ENCODE peak calls at places on chromosomes 4 and X, in four cellular contexts. One of them, this sample, is unnamed.

GRCh38 chrX:149151805-149152757 is 353.0 kb downstream of the IDS start:
- DNase-seq in H1: no peak
- DNase-seq in HepG2: no peak
- DNase-seq in transverse colon: no peak
- DNase-seq in this sample: no peak

GRCh38 chr4:101458473-101458872 is 111.1 kb upstream of the PPP3CA start:
- DNase-seq in H1: no peak
- DNase-seq in HepG2: no peak
- DNase-seq in transverse colon: no peak
- DNase-seq in this sample: no peak

GRCh38 chrX:56564921-56565861 is 1.8 kb downstream of the UBQLN2 start:
- DNase-seq in H1: no peak
- DNase-seq in HepG2: peak; percentile 0
- DNase-seq in transverse colon: no peak
- DNase-seq in this sample: no peak

GRCh38 chr4:3827616-3828492 is 61.7 kb downstream of the ADRA2C start:
- DNase-seq in H1: no peak
- DNase-seq in HepG2: peak; percentile 85
- DNase-seq in transverse colon: peak; percentile 78
- DNase-seq in this sample: peak; percentile 84

GRCh38 chr4:188218392-188218791 is 79.2 kb downstream of the TRIML1 start:
- DNase-seq in H1: peak; percentile 60
- DNase-seq in HepG2: no peak
- DNase-seq in transverse colon: no peak
- DNase-seq in this sample: no peak

GRCh38 chr4:19309365-19309764 is 942.3 kb upstream of the SLIT2 start:
- DNase-seq in H1: no peak
- DNase-seq in HepG2: no peak
- DNase-seq in transverse colon: no peak
- DNase-seq in this sample: no peak

GRCh38 chr4:90727938-90728337 is 600.7 kb downstream of the CCSER1 start:
- DNase-seq in H1: no peak
- DNase-seq in HepG2: no peak
- DNase-seq in transverse colon: no peak
- DNase-seq in this sample: no peak

GRCh38 chr4:122701061-122701460 is 31.4 kb upstream of the BBS12 start:
- DNase-seq in H1: no peak
- DNase-seq in HepG2: no peak
- DNase-seq in transverse colon: no peak
- DNase-seq in this sample: no peak

GRCh38 chrX:9668537-9668936 is 97.1 kb downstream of the GPR143 start:
- DNase-seq in H1: no peak
- DNase-seq in HepG2: no peak
- DNase-seq in transverse colon: no peak
- DNase-seq in this sample: no peak

GRCh38 chrX:104098151-104098808 is 14.0 kb upstream of the ZCCHC18 start:
- DNase-seq in H1: no peak
- DNase-seq in HepG2: peak; percentile 22
- DNase-seq in transverse colon: peak; percentile 58
- DNase-seq in this sample: peak; percentile 75

GRCh38 chrX:30144971-30145731 is 70.2 kb upstream of the MAGEB2 start:
- DNase-seq in H1: no peak
- DNase-seq in HepG2: no peak
- DNase-seq in transverse colon: no peak
- DNase-seq in this sample: no peak

GRCh38 chrX:153245288-153245731 is 66.2 kb downstream of the MAGEA1 start:
- DNase-seq in H1: no peak
- DNase-seq in HepG2: no peak
- DNase-seq in transverse colon: no peak
- DNase-seq in this sample: no peak

GRCh38 chr4:1714303-1715001 is 2.3 kb upstream of the SLBP start:
- DNase-seq in H1: no peak
- DNase-seq in HepG2: no peak
- DNase-seq in transverse colon: no peak
- DNase-seq in this sample: no peak

GRCh38 chr4:98739718-98740117 is 81.3 kb upstream of the TSPAN5 start:
- DNase-seq in H1: no peak
- DNase-seq in HepG2: no peak
- DNase-seq in transverse colon: no peak
- DNase-seq in this sample: no peak

GRCh38 chrX:15963858-15964257 is 109.2 kb upstream of the AP1S2 start:
- DNase-seq in H1: no peak
- DNase-seq in HepG2: no peak
- DNase-seq in transverse colon: no peak
- DNase-seq in this sample: no peak

GRCh38 chrX:129717902-129718301 is 20.9 kb upstream of the XPNPEP2 start:
- DNase-seq in H1: no peak
- DNase-seq in HepG2: no peak
- DNase-seq in transverse colon: no peak
- DNase-seq in this sample: no peak

GRCh38 chr4:86523333-86523732 is 70.8 kb upstream of the PTPN13 start:
- DNase-seq in H1: no peak
- DNase-seq in HepG2: no peak
- DNase-seq in transverse colon: no peak
- DNase-seq in this sample: no peak

GRCh38 chrX:141989802-141990201 is 86.1 kb downstream of the MAGEC1 start:
- DNase-seq in H1: no peak
- DNase-seq in HepG2: no peak
- DNase-seq in transverse colon: no peak
- DNase-seq in this sample: no peak

GRCh38 chrX:48025561-48025960 is 18.8 kb downstream of the SPACA5 start:
- DNase-seq in H1: peak; percentile 50
- DNase-seq in HepG2: peak; percentile 56
- DNase-seq in transverse colon: peak; percentile 36
- DNase-seq in this sample: no peak

GRCh38 chrX:20363003-20363674 is 96.4 kb upstream of the RPS6KA3 start:
- DNase-seq in H1: no peak
- DNase-seq in HepG2: no peak
- DNase-seq in transverse colon: peak; percentile 21
- DNase-seq in this sample: no peak

GRCh38 chr4:101064541-101065180 is 282.7 kb downstream of the PPP3CA start:
- DNase-seq in H1: no peak
- DNase-seq in HepG2: no peak
- DNase-seq in transverse colon: no peak
- DNase-seq in this sample: no peak

GRCh38 chrX:1658083-1658463 is 43.2 kb downstream of the ASMT start:
- DNase-seq in H1: no peak
- DNase-seq in HepG2: no peak
- DNase-seq in transverse colon: no peak
- DNase-seq in this sample: no peak

GRCh38 chr4:181756451-181756850 is 486.8 kb upstream of the TENM3 start:
- DNase-seq in H1: no peak
- DNase-seq in HepG2: no peak
- DNase-seq in transverse colon: no peak
- DNase-seq in this sample: no peak

GRCh38 chr4:31613946-31614623 is 893.9 kb downstream of the PCDH7 start:
- DNase-seq in H1: no peak
- DNase-seq in HepG2: no peak
- DNase-seq in transverse colon: no peak
- DNase-seq in this sample: no peak

GRCh38 chrX:15675490-15675921 is 10.9 kb upstream of the CLTRN start:
- DNase-seq in H1: peak; percentile 81
- DNase-seq in HepG2: no peak
- DNase-seq in transverse colon: peak; percentile 91
- DNase-seq in this sample: peak; percentile 93

GRCh38 chr4:176575141-176575731 is 217.5 kb downstream of the VEGFC start:
- DNase-seq in H1: no peak
- DNase-seq in HepG2: no peak
- DNase-seq in transverse colon: no peak
- DNase-seq in this sample: no peak

GRCh38 chr4:109548655-109549054 is 11.4 kb upstream of the MCUB start:
- DNase-seq in H1: no peak
- DNase-seq in HepG2: no peak
- DNase-seq in transverse colon: no peak
- DNase-seq in this sample: no peak

GRCh38 chr4:121881213-121881612 is 10.9 kb upstream of the BBS7 start:
- DNase-seq in H1: no peak
- DNase-seq in HepG2: no peak
- DNase-seq in transverse colon: no peak
- DNase-seq in this sample: no peak

GRCh38 chr4:6331018-6331417 is 61.4 kb downstream of the WFS1 start:
- DNase-seq in H1: peak; percentile 65
- DNase-seq in HepG2: peak; percentile 66
- DNase-seq in transverse colon: peak; percentile 23
- DNase-seq in this sample: no peak

GRCh38 chr4:87057835-87058234 is 123.0 kb downstream of the AFF1 start:
- DNase-seq in H1: no peak
- DNase-seq in HepG2: no peak
- DNase-seq in transverse colon: no peak
- DNase-seq in this sample: no peak

GRCh38 chr4:95625020-95625419 is 76.2 kb upstream of the UNC5C start:
- DNase-seq in H1: no peak
- DNase-seq in HepG2: no peak
- DNase-seq in transverse colon: no peak
- DNase-seq in this sample: no peak

GRCh38 chrX:97527725-97528124 is 644.0 kb downstream of the RPA4 start:
- DNase-seq in H1: no peak
- DNase-seq in HepG2: no peak
- DNase-seq in transverse colon: no peak
- DNase-seq in this sample: no peak

GRCh38 chr4:13541720-13542576 is 2.4 kb downstream of the NKX3-2 start:
- DNase-seq in H1: peak; percentile 83
- DNase-seq in HepG2: no peak
- DNase-seq in transverse colon: peak; percentile 43
- DNase-seq in this sample: peak; percentile 78

GRCh38 chrX:95841863-95842262 is 842.8 kb upstream of the DIAPH2 start:
- DNase-seq in H1: no peak
- DNase-seq in HepG2: no peak
- DNase-seq in transverse colon: no peak
- DNase-seq in this sample: no peak

GRCh38 chr4:40357738-40358137 is 22.6 kb downstream of the CHRNA9 start:
- DNase-seq in H1: no peak
- DNase-seq in HepG2: no peak
- DNase-seq in transverse colon: no peak
- DNase-seq in this sample: no peak

GRCh38 chrX:22952011-22952410 is 47.7 kb upstream of the DDX53 start:
- DNase-seq in H1: no peak
- DNase-seq in HepG2: no peak
- DNase-seq in transverse colon: no peak
- DNase-seq in this sample: no peak

GRCh38 chr4:24089831-24090531 is 200.1 kb upstream of the PPARGC1A start:
- DNase-seq in H1: no peak
- DNase-seq in HepG2: no peak
- DNase-seq in transverse colon: no peak
- DNase-seq in this sample: no peak

GRCh38 chr4:54542540-54543041 is 115.2 kb upstream of the KIT start:
- DNase-seq in H1: no peak
- DNase-seq in HepG2: no peak
- DNase-seq in transverse colon: no peak
- DNase-seq in this sample: no peak
- TF ChIP-seq EP300 in H1: no peak
- TF ChIP-seq EP300 in HepG2: no peak
- TF ChIP-seq EP300 in transverse colon: no peak
- TF ChIP-seq EP300 in this sample: no peak

GRCh38 chrX:119419898-119420297 is 20.8 kb downstream of the SLC25A43 start:
- DNase-seq in H1: no peak
- DNase-seq in HepG2: no peak
- DNase-seq in transverse colon: no peak
- DNase-seq in this sample: no peak
- TF ChIP-seq POLR2AphosphoS5 in H1: no peak
- TF ChIP-seq POLR2AphosphoS5 in HepG2: no peak
- TF ChIP-seq POLR2AphosphoS5 in transverse colon: no peak
- TF ChIP-seq POLR2AphosphoS5 in this sample: no peak

DNA sequence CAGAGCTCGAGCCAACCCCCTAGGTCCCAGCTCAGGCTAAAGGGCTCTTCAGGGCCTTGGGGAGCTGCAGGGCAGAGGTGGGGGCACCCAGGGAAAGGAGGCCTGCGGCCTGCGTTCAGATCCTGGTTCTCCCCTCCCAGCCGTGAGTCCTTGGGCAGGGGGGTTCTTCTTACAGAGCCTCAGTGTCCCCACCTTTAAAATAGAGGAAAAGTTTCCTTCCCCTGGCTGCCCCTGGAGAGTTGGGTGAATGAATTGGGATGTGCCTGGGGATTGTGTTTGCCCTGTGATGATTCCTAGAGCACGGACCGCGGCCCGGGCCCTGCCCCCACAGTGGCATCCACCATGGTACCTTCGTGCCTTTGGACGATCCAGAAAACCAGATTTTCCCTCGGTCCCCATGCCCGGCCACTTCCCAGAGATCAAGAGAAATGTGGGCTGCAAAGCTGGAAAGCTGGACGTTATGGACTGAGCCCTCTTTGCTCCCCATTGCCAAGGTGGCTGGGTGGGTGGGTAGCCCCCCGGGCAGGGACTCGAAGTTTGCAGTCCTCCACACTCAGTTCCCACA is 11.4 kb downstream of the HTRA3 start:
- DNase-seq in H1: no peak
- DNase-seq in HepG2: no peak
- DNase-seq in transverse colon: no peak
- DNase-seq in this sample: peak; percentile 61
- TF ChIP-seq EP300 in H1: no peak
- TF ChIP-seq EP300 in HepG2: no peak
- TF ChIP-seq EP300 in transverse colon: no peak
- TF ChIP-seq EP300 in this sample: no peak

DNA sequence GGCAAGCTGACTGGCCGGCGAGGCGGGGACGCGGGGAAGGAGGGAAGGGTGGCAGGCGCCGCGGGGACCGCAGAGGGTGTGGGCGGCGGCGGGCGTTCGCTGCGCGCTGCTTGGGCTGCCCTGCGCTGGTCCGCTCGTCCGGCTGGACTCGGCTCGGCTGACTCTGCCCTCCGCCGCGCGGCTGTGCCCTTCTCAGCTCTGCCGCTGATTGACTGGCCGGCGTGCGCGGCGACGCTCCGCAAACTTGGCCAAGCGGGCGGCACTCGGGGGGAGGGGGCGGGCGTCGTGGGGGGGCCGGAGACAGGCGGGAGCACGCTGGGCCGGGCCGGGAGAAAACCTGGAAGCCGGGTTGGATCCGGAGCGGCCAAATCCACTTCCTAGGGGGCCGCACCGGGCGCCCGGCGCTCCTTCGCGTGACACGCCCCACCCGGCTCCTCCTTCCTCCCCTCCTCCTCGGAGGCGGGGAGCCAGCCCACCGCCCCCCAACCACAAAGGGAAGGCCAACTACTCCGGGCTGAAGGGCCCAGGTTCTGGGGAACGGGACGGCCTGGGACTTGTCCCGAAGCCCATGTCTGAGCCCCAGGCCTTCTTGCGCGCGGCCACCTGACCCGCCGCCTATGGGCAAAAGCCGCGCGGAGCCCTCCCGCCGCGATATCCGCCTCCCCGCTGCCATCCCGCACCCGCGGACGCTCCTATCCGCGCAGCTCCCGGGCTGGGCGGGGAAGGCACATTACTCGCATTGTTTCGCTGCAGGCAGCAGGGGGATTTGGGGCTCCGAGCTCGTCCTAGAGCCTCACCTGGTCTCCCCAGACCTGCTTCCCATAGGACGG is at the start of gene GPC4:
- DNase-seq in H1: peak; percentile 79
- DNase-seq in HepG2: no peak
- DNase-seq in transverse colon: peak; percentile 76
- DNase-seq in this sample: peak; percentile 91
- TF ChIP-seq POLR2AphosphoS5 in H1: peak; percentile 54
- TF ChIP-seq POLR2AphosphoS5 in HepG2: no peak
- TF ChIP-seq POLR2AphosphoS5 in transverse colon: peak; percentile 34
- TF ChIP-seq POLR2AphosphoS5 in this sample: peak; percentile 89